ENCODE peak calls at places on chromosomes 11 and 22, in four cellular contexts. N, V, A and Z are unnamed samples.
A peak's percentile ranks its signal among the peaks of the same experiment; 100 is the strongest.

GRCh38 chr11:71153005-71153395 is 99.4 kb downstream of the SHANK2 start:
- DNase-seq in A (no peak), V (peak; percentile 13), N (peak; percentile 53), Z (no peak)

GRCh38 chr22:39177791-39178190 is 25.3 kb upstream of the CBX7 start:
- DNase-seq in V (no peak), A (no peak), N (no peak), Z (no peak)

GRCh38 chr11:111531687-111532364 is 8.7 kb upstream of the LAYN start:
- DNase-seq in A (no peak), N (peak; percentile 80), V (no peak), Z (peak; percentile 8)

GRCh38 chr11:36240746-36241295 is 48.4 kb downstream of the COMMD9 start:
- DNase-seq in V (no peak), N (no peak), A (no peak), Z (no peak)

GRCh38 chr11:94813436-94813720 is 45.2 kb downstream of the AMOTL1 start:
- DNase-seq in V (no peak), N (no peak), A (no peak), Z (no peak)

GRCh38 chr11:95156916-95157568 is 67.4 kb downstream of the ENDOD1 start:
- DNase-seq in N (no peak), V (no peak), A (peak; percentile 69), Z (no peak)

GRCh38 chr22:44293034-44293433 is 19.7 kb downstream of the SHISAL1 start:
- DNase-seq in V (no peak), N (no peak), A (no peak), Z (no peak)

GRCh38 chr11:121767433-121767832 is 314.7 kb upstream of the SORL1-AS1 start:
- DNase-seq in V (no peak), N (no peak), A (no peak), Z (peak; percentile 54)

GRCh38 chr11:78156081-78156844 is 16.8 kb upstream of the ALG8 start:
- DNase-seq in V (no peak), N (no peak), A (no peak), Z (no peak)

GRCh38 chr11:103413266-103413888 is 304.2 kb downstream of the DYNC2H1 start:
- DNase-seq in V (no peak), N (no peak), A (no peak), Z (no peak)

GRCh38 chr11:128685383-128686044 is 8.4 kb upstream of the FLI1 start:
- DNase-seq in V (no peak), N (no peak), A (no peak), Z (no peak)

GRCh38 chr11:41533761-41534160 is 74.3 kb upstream of the LRRC4C start:
- DNase-seq in N (no peak), V (no peak), A (no peak), Z (no peak)

GRCh38 chr11:8289426-8290047 is 25.9 kb upstream of the LMO1 start:
- DNase-seq in A (peak; percentile 35), V (no peak), N (no peak), Z (no peak)

GRCh38 chr11:86138958-86139357 is 70.1 kb upstream of the PICALM start:
- DNase-seq in A (no peak), N (no peak), V (no peak), Z (peak; percentile 84)

GRCh38 chr11:79461144-79461543 is 20.3 kb upstream of the TENM4 start:
- DNase-seq in A (no peak), N (no peak), V (no peak), Z (no peak)

GRCh38 chr11:87473174-87473573 is 435.4 kb downstream of the TMEM135 start:
- DNase-seq in V (no peak), A (no peak), N (no peak), Z (no peak)

GRCh38 chr22:20298803-20299735 is 20.8 kb downstream of the DGCR6L start:
- DNase-seq in V (peak; percentile 90), A (peak; percentile 98), N (peak; percentile 35), Z (no peak)

GRCh38 chr11:120343429-120343828 is 7.2 kb downstream of the ARHGEF12 start:
- DNase-seq in A (no peak), N (no peak), V (no peak), Z (peak; percentile 67)

GRCh38 chr11:44110231-44110679 is 14.8 kb downstream of the EXT2 start:
- DNase-seq in V (peak; percentile 53), A (no peak), N (peak; percentile 72), Z (no peak)

GRCh38 chr11:95095858-95096587 is 6.4 kb downstream of the ENDOD1 start:
- DNase-seq in N (no peak), A (no peak), V (no peak), Z (peak; percentile 88)

GRCh38 chr22:35324067-35324466 is 24.4 kb downstream of the TOM1 start:
- DNase-seq in A (no peak), N (no peak), V (no peak), Z (no peak)

GRCh38 chr11:28863422-28863821 is 755.2 kb downstream of the METTL15 start:
- DNase-seq in V (no peak), A (no peak), N (no peak), Z (no peak)
- TF ChIP-seq POLR2A in V (no peak), A (no peak), N (no peak), Z (no peak)

GRCh38 chr11:57322881-57323467 is 1.8 kb downstream of the TNKS1BP1 start:
- DNase-seq in V (no peak), A (no peak), N (no peak), Z (no peak)

GRCh38 chr11:57324154-57324885 is 432 bp downstream of the TNKS1BP1 start:
- DNase-seq in N (peak; percentile 60), A (peak; percentile 84), V (peak; percentile 49), Z (no peak)

GRCh38 chr11:57325735-57326048 is 940 bp upstream of the TNKS1BP1 start:
- DNase-seq in A (no peak), N (peak; percentile 55), V (peak; percentile 85), Z (no peak)

GRCh38 chr11:57323503-57324153 is 1.1 kb downstream of the TNKS1BP1 start:
- DNase-seq in V (no peak), N (peak; percentile 51), A (no peak), Z (no peak)

DNA sequence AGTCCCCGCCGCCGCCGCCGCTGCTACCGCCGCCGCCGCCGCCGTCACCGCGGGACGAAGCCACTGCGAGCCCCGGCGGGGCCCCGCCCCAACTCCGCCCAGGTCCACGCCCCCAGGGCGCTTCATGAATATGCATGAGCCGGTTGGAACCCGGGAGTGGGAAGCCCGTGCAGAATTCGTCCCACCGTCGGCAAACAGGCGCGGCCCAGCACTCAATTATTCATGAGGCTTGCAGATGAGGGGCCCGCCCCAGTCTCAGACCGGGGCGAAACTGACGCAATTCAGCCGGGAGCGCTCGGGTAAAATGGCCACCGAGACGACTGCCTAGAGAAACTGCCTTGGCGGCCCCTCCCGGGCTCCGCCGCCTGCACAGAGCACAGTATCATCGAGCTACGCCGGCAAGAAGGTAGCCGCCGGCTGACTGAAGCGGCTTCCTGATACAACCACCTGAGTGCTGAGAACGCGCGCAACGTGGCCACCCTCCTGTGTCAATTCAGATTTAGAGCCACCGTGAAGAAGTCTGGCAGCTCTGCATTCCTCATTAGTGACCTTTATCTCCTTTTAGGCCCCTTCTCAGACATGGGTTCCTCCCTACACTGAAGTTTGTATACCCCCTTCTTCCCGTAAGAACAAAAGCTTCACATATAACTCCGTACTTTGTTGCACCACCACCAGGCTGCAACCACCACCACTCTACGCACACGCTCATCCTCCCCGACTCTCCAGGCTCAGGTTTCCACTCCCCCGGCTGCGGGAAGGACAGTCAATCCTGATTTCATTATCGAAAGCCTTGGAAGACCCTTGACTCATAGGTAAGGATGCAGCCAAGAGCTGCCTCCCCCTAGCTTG is at the start of gene TNKS1BP1:
- DNase-seq in N (peak; percentile 94), V (peak; percentile 99), A (peak; percentile 99), Z (peak; percentile 56)
- TF ChIP-seq POLR2A in N (peak; percentile 32), V (peak; percentile 90), A (no peak), Z (peak; percentile 90)

DNA sequence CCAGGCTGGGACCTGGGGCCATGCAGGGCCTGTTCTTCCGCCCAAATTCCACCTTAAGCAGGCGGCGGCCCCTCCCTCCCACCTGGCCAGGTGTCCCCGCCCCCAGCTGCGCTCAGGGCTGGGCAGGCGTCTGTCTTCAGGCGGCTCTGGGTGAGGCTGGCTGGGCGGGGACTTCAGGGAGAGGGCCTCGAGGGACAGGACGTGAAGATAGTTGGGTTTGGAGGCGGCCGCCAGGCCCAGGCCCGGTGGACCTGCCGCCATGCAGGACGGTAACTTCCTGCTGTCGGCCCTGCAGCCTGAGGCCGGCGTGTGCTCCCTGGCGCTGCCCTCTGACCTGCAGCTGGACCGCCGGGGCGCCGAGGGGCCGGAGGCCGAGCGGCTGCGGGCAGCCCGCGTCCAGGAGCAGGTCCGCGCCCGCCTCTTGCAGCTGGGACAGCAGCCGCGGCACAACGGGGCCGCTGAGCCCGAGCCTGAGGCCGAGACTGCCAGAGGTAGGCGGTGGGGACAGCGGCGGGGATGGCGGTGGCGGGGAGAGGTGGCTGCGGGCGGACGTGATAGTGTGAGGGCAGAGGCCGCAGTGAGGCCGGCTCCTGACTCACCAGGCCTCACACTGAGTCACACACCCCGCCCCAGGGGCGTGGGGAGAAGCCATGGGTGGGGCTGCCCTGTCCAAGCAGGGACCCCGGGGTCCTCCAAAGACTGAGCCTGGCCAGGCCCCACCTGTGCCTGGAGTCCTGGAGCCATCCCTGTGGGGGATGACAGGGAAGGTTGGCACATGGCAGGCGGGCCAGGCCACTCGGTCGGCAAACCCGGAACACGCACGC is at the start of gene PKP3:
- DNase-seq in N (peak; percentile 86), V (peak; percentile 93), A (peak; percentile 91), Z (no peak)
- TF ChIP-seq POLR2A in N (peak; percentile 73), V (peak; percentile 90), A (no peak), Z (no peak)

GRCh38 chr11:34052036-34052607 is 591 bp downstream of the CAPRIN1 start:
- DNase-seq in N (peak; percentile 86), A (peak; percentile 99), V (peak; percentile 93), Z (no peak)
- TF ChIP-seq POLR2A in N (peak; percentile 56), A (no peak), V (no peak), Z (peak; percentile 53)

GRCh38 chr11:65575568-65576231 is at the start of gene EHBP1L1:
- DNase-seq in A (peak; percentile 96), N (peak; percentile 68), V (peak; percentile 89), Z (peak; percentile 70)

GRCh38 chr11:65573391-65574146 is 1.2 kb downstream of the FAM89B start:
- DNase-seq in N (no peak), A (no peak), V (peak; percentile 49), Z (no peak)

GRCh38 chr11:65574147-65574962 is 1.5 kb upstream of the EHBP1L1 start:
- DNase-seq in N (peak; percentile 89), A (peak; percentile 98), V (peak; percentile 90), Z (peak; percentile 82)

GRCh38 chr11:65576232-65576866 is 496 bp downstream of the EHBP1L1 start:
- DNase-seq in N (no peak), A (no peak), V (no peak), Z (no peak)

GRCh38 chr11:65574963-65575567 is 788 bp upstream of the EHBP1L1 start:
- DNase-seq in A (peak; percentile 60), N (no peak), V (peak; percentile 75), Z (no peak)
- TF ChIP-seq POLR2A in A (no peak), N (no peak), V (no peak), Z (no peak)

DNA sequence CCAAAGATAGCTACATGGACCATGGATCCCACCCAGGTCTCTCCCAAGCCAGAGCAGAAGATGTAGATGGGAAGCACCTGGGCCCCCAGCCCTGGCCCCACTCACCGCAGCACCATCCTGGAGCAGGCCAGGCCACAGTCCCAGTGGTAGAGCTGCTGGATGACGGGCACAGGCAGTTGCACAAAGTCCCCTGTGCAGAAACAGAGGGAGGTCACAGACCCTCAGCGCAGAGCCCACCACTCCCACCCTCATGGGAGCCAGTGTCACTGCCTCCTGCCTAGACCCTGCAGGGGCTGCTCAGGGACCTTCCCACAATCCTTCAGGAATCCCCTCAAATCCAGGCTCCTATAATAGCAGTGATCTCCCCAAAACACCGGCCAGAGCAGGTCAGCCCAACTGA is 6.1 kb downstream of the GUCD1 start:
- DNase-seq in V (no peak), A (peak; percentile 37), N (no peak), Z (no peak)
- TF ChIP-seq POLR2A in V (no peak), A (no peak), N (no peak), Z (no peak)